ENCODE peak calls at places on chromosomes 1 and 21, in seven cellular contexts. Q is cardiac muscle cell, K is upper lobe of right lung, S is PC-3, C is prostate gland, I is stomach, B is astrocyte. P is an unnamed sample. For H3K4me1, the result is how much of the 10 kb centered on the place peaks cover.

GRCh38 chr1:179743679-179744400 is 749 bp downstream of the FAM163A start:
- DNase-seq in C (no peak), S (no peak), I (no peak), B (no peak), K (no peak), Q (peak), P (no peak)

GRCh38 chr1:49052102-49052501 is 275.4 kb upstream of the BEND5 start:
- DNase-seq in I (no peak), K (no peak), Q (no peak), B (no peak), C (no peak), S (no peak), P (no peak)

GRCh38 chr1:241499910-241500309 is 19.6 kb downstream of the FH start:
- DNase-seq in K (no peak), C (no peak), Q (peak), B (peak), S (peak), I (no peak), P (no peak)

GRCh38 chr1:45643978-45644377 is 20.1 kb upstream of the CCDC17 start:
- DNase-seq in K (no peak), C (peak), I (no peak), B (no peak), S (peak), Q (no peak), P (peak)

GRCh38 chr1:45908613-45909140 is 105.3 kb downstream of the MAST2 start:
- DNase-seq in Q (peak), I (no peak), K (no peak), C (no peak), B (no peak), S (no peak), P (no peak)

GRCh38 chr1:22751124-22751531 is 40.5 kb downstream of the EPHB2 start:
- DNase-seq in B (no peak), K (no peak), S (peak), Q (peak), I (peak), C (peak), P (peak)

GRCh38 chr1:93959413-93959812 is 50.2 kb upstream of the GCLM start:
- DNase-seq in K (no peak), Q (no peak), C (no peak), S (no peak), B (no peak), I (no peak), P (no peak)

GRCh38 chr1:205442051-205442721 is 13.7 kb downstream of the BLACAT1 start:
- DNase-seq in C (no peak), I (no peak), Q (no peak), S (no peak), B (no peak), K (peak), P (no peak)

GRCh38 chr1:36458910-36459309 is 5.3 kb downstream of the MRPS15 start:
- DNase-seq in I (no peak), S (no peak), K (no peak), B (no peak), C (no peak), Q (no peak), P (no peak)

GRCh38 chr1:234675561-234675960 is 65.6 kb upstream of the IRF2BP2 start:
- DNase-seq in B (no peak), S (no peak), Q (no peak), I (no peak), K (no peak), C (no peak), P (no peak)

GRCh38 chr1:214747050-214747615 is 144.1 kb downstream of the CENPF start:
- DNase-seq in C (no peak), S (peak), Q (no peak), B (peak), I (no peak), K (no peak), P (no peak)

GRCh38 chr1:234875328-234875952 is 253.2 kb downstream of the TOMM20 start:
- DNase-seq in C (peak), K (peak), B (no peak), I (peak), S (no peak), Q (no peak), P (no peak)

GRCh38 chr1:212035835-212036605 is 472 bp downstream of the DTL start:
- DNase-seq in C (no peak), S (no peak), K (no peak), I (no peak), B (no peak), Q (no peak), P (no peak)

GRCh38 chr1:178513278-178513983 is 522 bp downstream of the TEX35 start:
- DNase-seq in Q (peak), K (no peak), C (no peak), I (peak), B (no peak), S (peak), P (peak)

GRCh38 chr21:27818847-27819246 is 852.0 kb upstream of the ADAMTS5 start:
- DNase-seq in S (peak), Q (no peak), I (no peak), K (no peak), B (no peak), C (no peak), P (no peak)

GRCh38 chr1:67650061-67650460 is 34.9 kb upstream of the GADD45A start:
- DNase-seq in S (no peak), B (no peak), C (no peak), Q (no peak), I (no peak), K (no peak), P (no peak)

GRCh38 chr1:172269084-172269483 is 151.4 kb upstream of the C1orf105 start:
- DNase-seq in K (no peak), C (no peak), I (no peak), Q (no peak), B (no peak), S (no peak), P (no peak)

GRCh38 chr1:198678901-198679329 is 40.1 kb downstream of the PTPRC start:
- DNase-seq in Q (no peak), B (no peak), I (no peak), C (no peak), K (no peak), S (no peak), P (no peak)

GRCh38 chr1:198681247-198681646 is 42.4 kb downstream of the PTPRC start:
- DNase-seq in S (peak), K (no peak), C (no peak), Q (no peak), I (no peak), B (peak), P (no peak)

GRCh38 chr1:198681831-198682756 is 43.3 kb downstream of the PTPRC start:
- DNase-seq in C (peak), B (peak), K (peak), I (peak), S (peak), Q (no peak), P (peak)

GRCh38 chr1:198679535-198680173 is 40.8 kb downstream of the PTPRC start:
- DNase-seq in S (no peak), Q (no peak), K (no peak), C (no peak), B (no peak), I (no peak), P (no peak)

DNA sequence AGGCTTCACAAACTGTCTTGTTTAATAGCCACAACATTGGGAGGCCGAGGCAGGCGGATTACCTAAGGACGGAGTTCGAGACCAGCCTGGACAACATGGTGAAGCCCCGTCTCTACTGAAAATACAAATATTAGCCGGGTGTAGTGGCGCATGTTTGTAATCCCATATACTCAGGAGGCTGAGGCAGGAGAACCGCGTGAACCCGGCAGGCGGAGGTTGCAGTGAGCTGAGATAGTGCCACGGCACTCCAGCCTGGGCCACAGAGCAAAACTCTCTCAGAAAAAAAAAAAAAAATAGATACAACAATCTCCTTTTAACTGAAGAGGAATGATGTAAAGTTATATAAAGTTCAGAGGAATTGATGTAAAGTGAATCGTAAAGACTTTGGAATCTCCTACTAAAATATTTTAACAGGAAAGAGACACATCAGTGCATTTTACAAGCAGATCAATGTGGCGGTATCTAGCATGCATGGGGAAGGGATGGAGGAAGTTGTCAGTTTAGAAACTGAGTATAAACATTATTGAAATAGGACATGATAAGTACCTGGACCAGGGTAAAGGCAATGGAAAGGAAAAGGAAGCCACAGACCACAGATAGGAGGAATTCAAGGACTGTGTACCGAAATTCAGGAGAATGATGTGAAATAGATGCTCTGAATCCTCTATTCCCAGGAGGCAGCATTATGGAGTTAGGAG is 41.5 kb downstream of the PTPRC start:
- DNase-seq in Q (no peak), S (peak), C (no peak), K (no peak), I (no peak), B (no peak), P (no peak)
- H3K4me1 ChIP-seq in Q (under half), S (under half), C (under half), K (under half), I (under half), B (under half), P (under half)

DNA sequence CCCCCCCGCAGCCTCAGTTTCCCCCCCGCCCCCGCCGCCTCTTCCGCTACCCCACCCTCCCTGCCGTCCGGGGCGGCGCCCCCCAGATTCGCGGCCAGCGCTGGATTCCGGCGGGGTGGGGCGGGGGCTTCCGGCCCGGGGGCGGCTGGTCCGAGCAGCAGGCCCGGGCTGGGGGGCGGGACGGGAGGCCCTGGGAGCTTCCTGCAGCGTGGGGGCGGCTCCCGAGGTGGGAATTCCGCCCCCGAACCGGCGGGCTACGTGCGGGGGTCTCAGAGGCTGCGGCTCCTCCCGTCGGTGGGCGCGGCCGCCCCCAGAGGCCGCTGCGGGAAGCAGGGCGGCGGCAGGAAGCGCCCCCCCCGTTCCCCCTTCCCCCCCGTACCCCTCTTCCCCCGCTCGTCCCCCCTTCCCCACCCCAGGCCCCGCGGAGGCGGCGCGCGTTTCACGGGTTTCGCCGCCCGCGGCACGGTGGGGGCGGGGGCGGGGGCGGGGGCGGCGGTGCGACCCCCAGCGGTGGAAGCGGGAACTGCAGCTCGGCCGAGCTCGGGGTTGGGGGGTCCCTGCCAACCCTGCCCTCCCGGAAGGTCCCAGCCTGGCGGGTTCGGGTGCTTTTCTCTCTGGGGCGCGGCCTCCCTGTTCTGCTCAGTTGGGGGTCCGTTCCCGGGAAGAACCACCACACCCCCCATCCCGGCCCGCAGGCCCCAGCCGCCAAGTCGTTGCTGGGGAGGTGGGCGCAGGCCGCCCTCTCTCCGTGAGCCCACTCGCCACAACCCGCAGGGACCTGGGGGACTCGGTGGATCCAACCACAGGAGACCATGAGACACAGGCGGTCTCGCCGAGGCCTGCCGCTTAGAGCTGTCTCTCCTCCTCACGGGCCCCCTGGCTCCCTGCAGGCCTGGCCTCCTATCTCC is 76.3 kb downstream of the MORN1 start:
- DNase-seq in I (peak), K (peak), B (no peak), S (peak), Q (peak), C (no peak), P (peak)
- H3K4me1 ChIP-seq in I (half or more), K (under half), B (under half), S (under half), Q (under half), C (under half), P (under half)

GRCh38 chr21:46138383-46138970 is 16.9 kb downstream of the FTCD start:
- DNase-seq in B (no peak), I (no peak), C (no peak), K (no peak), S (no peak), Q (no peak), P (no peak)

GRCh38 chr21:46135782-46136181 is 19.6 kb downstream of the FTCD start:
- DNase-seq in I (no peak), K (no peak), B (no peak), S (no peak), C (no peak), Q (no peak), P (no peak)

GRCh38 chr21:46139686-46140085 is 15.7 kb downstream of the FTCD start:
- DNase-seq in B (no peak), S (no peak), Q (no peak), C (no peak), K (no peak), I (no peak), P (no peak)

GRCh38 chr21:46136739-46137349 is 18.5 kb downstream of the FTCD start:
- DNase-seq in K (no peak), B (no peak), S (no peak), Q (no peak), I (no peak), C (no peak), P (no peak)

DNA sequence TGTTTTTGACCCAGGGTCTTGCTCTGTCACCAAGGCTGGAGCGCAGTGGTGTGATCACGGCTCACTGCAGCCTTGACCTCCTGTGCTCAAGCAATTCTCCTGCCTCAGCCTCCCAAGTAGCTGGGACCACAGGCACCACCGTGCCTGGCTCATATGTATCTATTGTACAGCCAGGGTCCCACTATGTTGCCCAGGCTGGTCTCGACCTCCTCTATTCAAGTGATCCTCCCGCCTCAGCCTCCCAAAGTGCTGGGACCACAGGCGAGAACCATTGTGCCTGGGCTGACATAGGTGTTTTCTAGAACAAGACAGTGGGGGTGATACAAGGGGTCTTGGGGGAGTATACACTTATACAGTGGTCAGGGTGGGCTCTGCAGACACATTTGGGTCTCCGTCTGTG is 17.5 kb downstream of the FTCD start:
- DNase-seq in B (no peak), C (no peak), S (no peak), K (no peak), I (no peak), Q (no peak), P (no peak)
- H3K4me1 ChIP-seq in B (under half), C (under half), S (under half), K (under half), I (under half), Q (under half), P (under half)

GRCh38 chr1:224585051-224585450 is 31.1 kb upstream of the CNIH3 start:
- DNase-seq in I (no peak), B (no peak), C (no peak), S (no peak), Q (no peak), K (no peak), P (no peak)

GRCh38 chr1:224579526-224579925 is 36.6 kb upstream of the CNIH3 start:
- DNase-seq in I (no peak), K (no peak), B (peak), S (peak), C (no peak), Q (no peak), P (no peak)

GRCh38 chr1:224583774-224584173 is 32.3 kb upstream of the CNIH3 start:
- DNase-seq in I (no peak), Q (no peak), K (no peak), S (no peak), C (no peak), B (no peak), P (no peak)

GRCh38 chr1:224582041-224582440 is 34.1 kb upstream of the CNIH3 start:
- DNase-seq in Q (no peak), I (no peak), S (no peak), B (no peak), C (no peak), K (no peak), P (no peak)

GRCh38 chr1:224580006-224580405 is 36.1 kb upstream of the CNIH3 start:
- DNase-seq in C (no peak), Q (no peak), K (no peak), I (no peak), B (no peak), S (no peak), P (no peak)
- H3K4me1 ChIP-seq in C (under half), Q (under half), K (under half), I (under half), B (under half), S (under half), P (under half)

GRCh38 chr1:158329807-158330206 is 1.5 kb downstream of the CD1B start:
- DNase-seq in K (no peak), Q (no peak), I (no peak), B (no peak), C (no peak), S (peak), P (no peak)

GRCh38 chr1:158331431-158331830 is at the start of gene CD1B:
- DNase-seq in C (no peak), K (no peak), B (no peak), I (no peak), S (no peak), Q (no peak), P (no peak)

GRCh38 chr1:158330390-158330789 is 941 bp downstream of the CD1B start:
- DNase-seq in C (no peak), S (no peak), K (no peak), Q (no peak), B (no peak), I (no peak), P (no peak)

GRCh38 chr1:158334601-158335292 is 3.4 kb upstream of the CD1B start:
- DNase-seq in Q (no peak), I (no peak), S (no peak), C (no peak), B (no peak), K (no peak), P (no peak)

GRCh38 chr1:158333405-158334145 is 2.2 kb upstream of the CD1B start:
- DNase-seq in K (no peak), S (no peak), C (no peak), B (no peak), I (no peak), Q (no peak), P (no peak)
- H3K4me1 ChIP-seq in K (under half), S (under half), C (under half), B (under half), I (under half), Q (under half), P (under half)

DNA sequence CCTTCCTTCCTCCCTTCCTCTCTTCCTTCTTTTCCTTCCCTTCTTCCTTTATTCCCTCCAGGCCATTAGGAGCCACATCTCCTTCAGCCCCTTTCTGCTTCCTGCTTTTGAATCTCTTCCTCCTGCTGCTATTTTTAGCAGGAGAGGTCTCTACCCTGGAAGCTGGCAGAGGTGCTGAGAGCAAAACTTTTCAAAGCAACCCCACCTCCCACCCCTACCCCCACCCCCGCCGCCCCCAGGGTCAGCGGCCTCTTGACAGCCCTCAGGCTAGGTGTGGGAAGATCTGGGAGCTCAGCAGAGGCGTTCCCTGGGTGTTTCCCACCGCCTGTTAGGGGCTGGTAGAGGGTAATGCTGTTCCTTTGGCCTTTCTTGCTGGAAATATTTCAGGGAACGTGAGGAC is 112.6 kb upstream of the CACHD1 start:
- DNase-seq in C (no peak), I (no peak), Q (peak), S (no peak), B (no peak), K (no peak), P (no peak)
- H3K4me1 ChIP-seq in C (under half), I (under half), Q (under half), S (under half), B (under half), K (under half), P (under half)

DNA sequence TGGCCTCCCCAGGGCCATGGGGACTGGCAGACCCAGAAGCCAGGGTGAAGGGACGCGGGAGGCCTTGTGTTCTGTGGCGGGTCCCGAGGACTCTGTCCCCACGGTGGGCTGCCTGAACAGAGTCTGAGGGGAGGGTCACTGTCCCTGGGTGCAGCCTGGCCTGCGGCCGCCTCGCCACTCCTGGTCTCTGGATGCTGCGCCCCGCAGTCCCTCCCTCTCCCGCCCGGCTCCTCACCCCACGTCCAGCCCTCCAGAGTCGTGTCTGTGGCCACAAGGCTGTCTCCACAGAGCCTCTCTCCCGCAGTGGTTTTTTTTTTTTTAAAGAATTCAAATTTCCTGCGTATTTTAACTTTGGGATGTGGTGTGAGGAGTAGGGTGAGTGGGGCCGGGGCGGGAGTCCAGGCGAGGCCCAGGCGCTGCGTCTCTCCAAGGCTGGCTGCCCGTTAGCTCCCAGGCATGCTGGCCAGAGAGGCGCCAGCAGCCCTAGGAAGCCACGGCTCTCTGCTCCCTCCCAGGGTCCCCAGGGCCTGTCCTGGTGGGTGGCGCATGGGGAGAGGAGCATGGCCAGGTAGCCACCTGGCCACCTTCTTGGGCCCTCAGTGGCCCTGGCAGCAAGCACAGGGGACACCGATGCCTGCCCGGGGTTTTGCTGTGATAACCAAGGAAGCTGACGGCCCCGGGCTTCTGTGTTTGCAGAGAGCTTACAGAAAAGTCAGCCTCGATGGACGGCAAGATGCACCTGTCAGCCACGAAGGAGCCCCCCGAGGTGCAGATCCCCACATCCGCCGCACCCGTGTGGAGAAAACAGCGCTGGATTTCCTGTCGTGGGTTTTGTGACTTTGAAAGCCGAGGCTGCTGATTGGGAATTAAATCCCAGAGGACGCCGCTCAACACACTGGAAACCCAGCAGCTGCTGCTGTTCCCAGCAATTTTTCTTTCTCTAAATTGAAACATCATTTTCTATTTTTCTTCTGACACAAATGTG is 72.8 kb downstream of the MORN1 start:
- DNase-seq in Q (no peak), B (no peak), K (no peak), I (no peak), C (no peak), S (no peak), P (no peak)
- H3K4me1 ChIP-seq in Q (under half), B (under half), K (under half), I (half or more), C (under half), S (under half), P (under half)

GRCh38 chr1:61169634-61170033 is 87.3 kb downstream of the NFIA start:
- DNase-seq in B (no peak), S (no peak), K (no peak), Q (no peak), I (no peak), C (no peak), P (no peak)
- H3K4me1 ChIP-seq in B (under half), S (under half), K (under half), Q (under half), I (half or more), C (under half), P (under half)